ENCODE peak calls at places on chromosomes 1 and 21, in five cellular contexts. S is endothelial cell, Y is spleen, N is HCT116, J is GM20000. C is an unnamed sample.

GRCh38 chr1:161285519-161285918 is 24.2 kb downstream of the MPZ start:
- DNase-seq in S (no peak), Y (no peak), N (no peak), J (no peak), C (no peak)

GRCh38 chr1:14970115-14970798 is 183.3 kb upstream of the TMEM51 start:
- DNase-seq in S (no peak), Y (no peak), N (peak), J (no peak), C (no peak)

GRCh38 chr21:38609580-38609979 is 111.3 kb upstream of the ERG start:
- DNase-seq in S (no peak), Y (no peak), N (no peak), J (no peak), C (no peak)

GRCh38 chr1:16617778-16618580 is 4.6 kb upstream of the NBPF1 start:
- DNase-seq in S (no peak), Y (no peak), N (no peak), J (no peak), C (no peak)

GRCh38 chr1:30109853-30110252 is 613.5 kb downstream of the MATN1 start:
- DNase-seq in S (no peak), Y (no peak), N (no peak), J (no peak), C (no peak)

GRCh38 chr1:8408151-8408839 is 90.4 kb downstream of the SLC45A1 start:
- DNase-seq in S (no peak), Y (no peak), N (no peak), J (no peak), C (no peak)

GRCh38 chr1:91557826-91558225 is 57.2 kb downstream of the CDC7 start:
- DNase-seq in S (no peak), Y (no peak), N (no peak), J (no peak), C (no peak)

GRCh38 chr1:58155418-58156123 is 391.0 kb downstream of the OMA1 start:
- DNase-seq in S (peak), Y (no peak), N (peak), J (peak), C (no peak)

GRCh38 chr1:6083801-6084467 is 38.2 kb downstream of the KCNAB2 start:
- DNase-seq in S (no peak), Y (no peak), N (no peak), J (no peak), C (no peak)

GRCh38 chr1:172708452-172708851 is 49.5 kb downstream of the FASLG start:
- DNase-seq in S (no peak), Y (no peak), N (no peak), J (no peak), C (no peak)

GRCh38 chr1:9639190-9639589 is 12.3 kb upstream of the PIK3CD start:
- DNase-seq in S (no peak), Y (no peak), N (no peak), J (no peak), C (no peak)

GRCh38 chr1:87730274-87731222 is 401.9 kb downstream of the LMO4 start:
- DNase-seq in S (no peak), Y (no peak), N (no peak), J (no peak), C (no peak)

GRCh38 chr1:84702143-84702542 is 11.9 kb upstream of the SSX2IP start:
- DNase-seq in S (no peak), Y (no peak), N (no peak), J (no peak), C (no peak)

GRCh38 chr1:196608401-196609113 is at the start of gene KCNT2:
- DNase-seq in S (peak), Y (peak), N (no peak), J (no peak), C (no peak)

GRCh38 chr1:231279081-231279480 is 38.1 kb downstream of the GNPAT start:
- DNase-seq in S (no peak), Y (no peak), N (no peak), J (no peak), C (no peak)

GRCh38 chr1:2480986-2481364 is 4.9 kb downstream of the PLCH2 start:
- DNase-seq in S (no peak), Y (no peak), N (no peak), J (no peak), C (no peak)

GRCh38 chr1:109617291-109617801 is 2.1 kb downstream of the GNAT2 start:
- DNase-seq in S (no peak), Y (no peak), N (peak), J (no peak), C (no peak)

DNA sequence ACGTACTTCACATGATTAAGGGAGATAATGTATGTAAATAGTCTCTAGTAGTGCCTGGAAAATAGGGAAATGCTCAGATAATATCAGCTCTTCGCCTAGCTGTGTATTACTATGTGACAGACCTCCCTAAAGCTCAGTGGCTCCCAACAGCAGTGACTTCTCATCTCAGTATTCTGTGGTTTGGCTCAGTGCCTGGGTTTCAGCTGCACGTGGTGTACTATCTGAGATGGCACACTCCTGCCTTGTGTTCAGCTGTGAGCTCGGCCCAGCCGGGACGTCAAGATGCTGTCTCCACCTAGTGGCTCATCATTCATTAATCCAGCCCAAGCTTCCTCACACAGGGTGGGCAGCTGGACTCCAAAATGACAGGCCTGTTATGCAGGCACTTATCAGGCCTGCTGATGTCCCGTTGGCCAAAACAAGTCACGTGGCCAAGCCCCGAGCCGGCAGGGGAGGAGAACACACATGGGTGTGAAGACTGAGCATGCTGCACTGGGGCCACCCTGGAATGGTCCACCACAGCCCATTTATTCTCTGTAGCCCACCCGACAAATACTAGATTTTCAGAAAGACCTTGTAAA is 17.8 kb downstream of the SLFNL1 start:
- DNase-seq in S (no peak), Y (peak), N (peak), J (peak), C (peak)
- TF ChIP-seq CTCF in S (peak), Y (peak), N (peak), J (peak), C (no peak)

GRCh38 chr21:42075686-42076471 is 4.8 kb downstream of the UMODL1 start:
- DNase-seq in S (no peak), Y (peak), N (no peak), J (no peak), C (no peak)
- TF ChIP-seq CTCF in S (no peak), Y (no peak), N (no peak), J (no peak), C (no peak)

DNA sequence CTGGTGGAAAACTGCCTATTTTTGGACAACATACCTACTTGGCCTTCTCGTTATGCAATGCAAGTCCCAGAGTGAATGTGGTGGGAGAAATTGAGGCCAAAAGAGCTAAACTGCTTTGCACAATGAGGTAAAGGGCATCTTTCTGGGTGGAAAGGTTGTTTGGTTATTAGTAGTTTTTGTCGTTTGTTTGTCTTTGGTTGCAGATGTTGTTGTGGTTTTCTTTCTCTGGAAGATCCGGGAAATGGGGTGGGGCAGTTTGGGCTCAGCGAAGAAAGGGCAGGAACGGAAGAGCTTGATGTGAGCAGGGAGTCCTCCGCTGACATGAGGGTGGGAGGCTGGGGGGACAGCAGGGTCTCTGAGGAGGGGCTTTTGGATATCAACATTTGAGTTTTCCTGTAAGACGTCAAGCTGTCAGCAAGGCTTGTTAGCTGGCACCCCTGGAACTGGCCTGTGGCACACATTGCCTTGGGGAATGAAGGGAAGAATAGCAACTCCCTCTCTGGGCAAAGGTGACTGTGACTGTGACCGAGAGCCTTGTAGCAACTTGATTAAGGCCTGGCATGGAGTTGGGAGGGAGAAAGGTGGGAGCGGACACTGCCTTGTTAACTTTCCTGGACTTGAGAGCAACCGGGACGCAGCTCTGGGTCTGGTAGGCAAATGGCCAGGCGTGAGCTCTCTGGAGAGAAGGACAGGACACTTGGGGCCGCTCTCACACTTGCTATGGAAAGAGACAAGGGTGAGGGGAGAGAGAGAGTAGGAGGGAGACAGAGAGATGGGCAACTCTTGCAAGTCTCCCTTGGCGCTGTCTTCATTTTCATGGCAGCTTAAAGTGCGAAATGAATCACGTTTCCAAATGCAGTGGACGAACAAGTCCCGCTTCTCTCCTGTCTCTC is 15.4 kb upstream of the OPRD1 start:
- DNase-seq in S (no peak), Y (no peak), N (no peak), J (no peak), C (no peak)
- TF ChIP-seq CTCF in S (no peak), Y (no peak), N (no peak), J (no peak), C (no peak)

GRCh38 chr1:202212787-202213186 is 19.2 kb downstream of the LGR6 start:
- DNase-seq in S (no peak), Y (no peak), N (no peak), J (no peak), C (no peak)

GRCh38 chr1:202210969-202211368 is 17.4 kb downstream of the LGR6 start:
- DNase-seq in S (no peak), Y (no peak), N (no peak), J (no peak), C (no peak)

GRCh38 chr1:202207292-202207691 is 13.7 kb downstream of the LGR6 start:
- DNase-seq in S (no peak), Y (no peak), N (no peak), J (no peak), C (no peak)

GRCh38 chr1:202208458-202208857 is 14.9 kb downstream of the LGR6 start:
- DNase-seq in S (no peak), Y (no peak), N (no peak), J (no peak), C (no peak)

DNA sequence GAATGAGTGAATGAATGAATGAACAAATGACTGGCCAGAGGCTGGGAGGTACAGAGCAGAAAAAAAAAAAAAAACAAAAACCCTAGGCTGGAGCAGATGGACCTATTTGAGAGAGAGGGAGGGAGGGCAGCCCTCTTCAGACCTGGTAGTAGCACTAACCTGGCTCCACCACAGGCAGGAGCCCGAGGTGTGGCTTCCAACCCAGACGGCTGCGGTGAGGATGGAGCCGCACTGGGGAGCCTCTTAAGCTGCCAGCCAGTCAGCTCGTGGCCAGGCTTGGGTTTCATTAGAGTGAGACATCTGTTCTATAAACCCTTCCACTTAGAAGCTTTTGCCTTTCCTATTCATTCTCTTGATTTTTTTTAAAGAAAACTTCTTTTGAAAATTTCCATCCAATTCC is 16.8 kb downstream of the LGR6 start:
- DNase-seq in S (no peak), Y (no peak), N (no peak), J (no peak), C (no peak)
- TF ChIP-seq CTCF in S (no peak), Y (no peak), N (no peak), J (no peak), C (no peak)

GRCh38 chr1:203625623-203626189 is 926 bp upstream of the ATP2B4 start:
- DNase-seq in S (no peak), Y (no peak), N (no peak), J (peak), C (no peak)
- TF ChIP-seq CTCF in S (no peak), Y (peak), N (peak), J (peak), C (no peak)

GRCh38 chr1:68449901-68450300 is at the start of gene RPE65:
- DNase-seq in S (no peak), Y (no peak), N (no peak), J (no peak), C (no peak)

GRCh38 chr1:68453060-68453665 is 3.4 kb upstream of the RPE65 start:
- DNase-seq in S (no peak), Y (no peak), N (no peak), J (no peak), C (no peak)

GRCh38 chr1:68456207-68456606 is 6.5 kb upstream of the RPE65 start:
- DNase-seq in S (no peak), Y (no peak), N (no peak), J (no peak), C (no peak)

GRCh38 chr1:68459091-68459490 is 9.3 kb upstream of the RPE65 start:
- DNase-seq in S (no peak), Y (no peak), N (no peak), J (no peak), C (no peak)

DNA sequence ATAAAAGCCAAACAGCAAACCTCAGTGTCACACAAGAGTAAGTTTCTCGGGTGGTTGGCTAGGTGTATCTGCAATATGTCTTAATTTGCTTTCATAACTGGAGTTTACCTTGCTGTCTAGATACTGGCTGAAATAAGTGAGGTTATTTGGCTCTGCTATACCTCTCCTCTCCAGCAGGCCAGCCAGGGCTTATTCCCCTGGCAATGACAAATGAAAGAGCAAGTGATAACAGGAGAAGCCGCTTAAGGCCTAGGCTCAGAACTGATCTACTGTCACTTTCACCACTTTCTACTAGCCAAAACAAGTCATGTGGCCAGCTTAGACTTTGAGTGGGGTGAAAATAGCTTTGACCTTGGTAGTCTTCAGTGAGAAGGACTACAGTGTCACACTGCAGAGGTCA is 4.8 kb upstream of the RPE65 start:
- DNase-seq in S (no peak), Y (no peak), N (no peak), J (no peak), C (no peak)
- TF ChIP-seq CTCF in S (no peak), Y (no peak), N (peak), J (no peak), C (no peak)